ENCODE peak calls at places on chromosomes 1 and 21, in seven cellular contexts. M, B, Z, I, A, S and R are unnamed samples.

GRCh38 chr1:205018381-205018780 is 24.6 kb upstream of the CNTN2 start:
- DNase-seq in M (no peak), B (no peak), Z (no peak), I (no peak), A (no peak), S (no peak), R (no peak)

GRCh38 chr1:59077739-59078503 is 219.0 kb upstream of the FGGY start:
- DNase-seq in M (no peak), B (peak), Z (no peak), I (no peak), A (no peak), S (no peak), R (no peak)

GRCh38 chr21:35943752-35944151 is 116.6 kb downstream of the SETD4 start:
- DNase-seq in M (no peak), B (peak), Z (no peak), I (no peak), A (no peak), S (no peak), R (no peak)

GRCh38 chr1:162868972-162869371 is 8.0 kb upstream of the CCDC190 start:
- DNase-seq in M (no peak), B (no peak), Z (no peak), I (no peak), A (no peak), S (no peak), R (no peak)

GRCh38 chr1:19678931-19679453 is 14.3 kb downstream of the HTR6 start:
- DNase-seq in M (no peak), B (no peak), Z (no peak), I (no peak), A (no peak), S (no peak), R (no peak)

GRCh38 chr1:160779662-160780397 is 16.1 kb upstream of the LY9 start:
- DNase-seq in M (no peak), B (no peak), Z (no peak), I (no peak), A (no peak), S (no peak), R (no peak)

GRCh38 chr1:209825591-209826433 is 2.0 kb upstream of the UTP25 start:
- DNase-seq in M (no peak), B (no peak), Z (no peak), I (no peak), A (no peak), S (peak), R (no peak)

GRCh38 chr1:65958561-65959350 is 166.1 kb downstream of the PDE4B start:
- DNase-seq in M (no peak), B (peak), Z (no peak), I (no peak), A (no peak), S (peak), R (no peak)

GRCh38 chr1:185595835-185596667 is 138.1 kb upstream of the HMCN1 start:
- DNase-seq in M (peak), B (no peak), Z (no peak), I (peak), A (no peak), S (peak), R (no peak)

GRCh38 chr1:78604643-78605042 is 15.6 kb upstream of the IFI44L start:
- DNase-seq in M (no peak), B (no peak), Z (no peak), I (no peak), A (no peak), S (no peak), R (no peak)

GRCh38 chr1:197140123-197140522 is 6.3 kb downstream of the ASPM start:
- DNase-seq in M (no peak), B (no peak), Z (no peak), I (no peak), A (no peak), S (no peak), R (no peak)

GRCh38 chr1:211978596-211978995 is 56.8 kb downstream of the INTS7 start:
- DNase-seq in M (no peak), B (no peak), Z (no peak), I (no peak), A (no peak), S (no peak), R (no peak)

GRCh38 chr21:45208627-45208951 is 79.1 kb downstream of the POFUT2 start:
- DNase-seq in M (no peak), B (no peak), Z (no peak), I (no peak), A (no peak), S (no peak), R (no peak)

GRCh38 chr1:37741662-37742061 is 23.3 kb downstream of the EPHA10 start:
- DNase-seq in M (no peak), B (no peak), Z (no peak), I (no peak), A (no peak), S (no peak), R (no peak)

GRCh38 chr1:46248122-46248920 is 758 bp downstream of the RAD54L start:
- DNase-seq in M (no peak), B (peak), Z (peak), I (peak), A (no peak), S (peak), R (no peak)

GRCh38 chr1:98817830-98818229 is 156.3 kb downstream of the SNX7 start:
- DNase-seq in M (no peak), B (no peak), Z (no peak), I (no peak), A (no peak), S (no peak), R (no peak)

GRCh38 chr21:26710155-26710554 is 135.1 kb downstream of the ADAMTS1 start:
- DNase-seq in M (no peak), B (no peak), Z (no peak), I (no peak), A (no peak), S (no peak), R (no peak)

GRCh38 chr1:11967028-11967547 is 13.2 kb upstream of the MFN2 start:
- DNase-seq in M (no peak), B (peak), Z (no peak), I (peak), A (no peak), S (peak), R (no peak)

GRCh38 chr1:22228505-22228911 is 85.6 kb upstream of the WNT4 start:
- DNase-seq in M (no peak), B (no peak), Z (no peak), I (no peak), A (no peak), S (peak), R (no peak)

GRCh38 chr1:57770772-57771171 is 346.9 kb upstream of the DAB1 start:
- DNase-seq in M (no peak), B (no peak), Z (no peak), I (no peak), A (no peak), S (no peak), R (no peak)

GRCh38 chr1:205283270-205284147 is 38.0 kb downstream of the NUAK2 start:
- DNase-seq in M (no peak), B (no peak), Z (no peak), I (no peak), A (no peak), S (no peak), R (no peak)

GRCh38 chr1:163128282-163128681 is 59.1 kb downstream of the RGS4 start:
- DNase-seq in M (no peak), B (no peak), Z (no peak), I (no peak), A (no peak), S (no peak), R (no peak)

GRCh38 chr1:230458509-230458908 is 32.4 kb upstream of the PGBD5 start:
- DNase-seq in M (no peak), B (no peak), Z (no peak), I (no peak), A (no peak), S (peak), R (no peak)

GRCh38 chr21:31352841-31353240 is 8.8 kb upstream of the TIAM1 start:
- DNase-seq in M (no peak), B (no peak), Z (no peak), I (no peak), A (no peak), S (no peak), R (no peak)

GRCh38 chr1:110248746-110249145 is 38.6 kb downstream of the KCNC4 start:
- DNase-seq in M (no peak), B (no peak), Z (no peak), I (no peak), A (no peak), S (no peak), R (no peak)

GRCh38 chr21:26457817-26458216 is 115.3 kb downstream of the CYYR1 start:
- DNase-seq in M (no peak), B (no peak), Z (no peak), I (no peak), A (no peak), S (no peak), R (no peak)

GRCh38 chr1:244968431-244968830 is 104.1 kb upstream of the HNRNPU start:
- DNase-seq in M (no peak), B (no peak), Z (no peak), I (no peak), A (no peak), S (no peak), R (no peak)

GRCh38 chr1:39892611-39893595 is 8.8 kb downstream of the MYCL start:
- DNase-seq in M (no peak), B (peak), Z (no peak), I (no peak), A (no peak), S (peak), R (peak)

GRCh38 chr1:197890936-197891335 is 11.5 kb upstream of the C1orf53 start:
- DNase-seq in M (no peak), B (no peak), Z (no peak), I (no peak), A (no peak), S (no peak), R (no peak)

GRCh38 chr1:221411283-221411682 is 330.6 kb downstream of the DUSP10 start:
- DNase-seq in M (no peak), B (no peak), Z (no peak), I (no peak), A (no peak), S (no peak), R (no peak)

GRCh38 chr1:245428681-245429080 is 273.9 kb downstream of the KIF26B start:
- DNase-seq in M (no peak), B (no peak), Z (no peak), I (no peak), A (no peak), S (no peak), R (no peak)

GRCh38 chr21:17436626-17437111 is 76.2 kb upstream of the CXADR start:
- DNase-seq in M (no peak), B (peak), Z (no peak), I (no peak), A (no peak), S (no peak), R (no peak)

GRCh38 chr21:30620080-30620479 is 347 bp upstream of the KRTAP20-4 start:
- DNase-seq in M (no peak), B (no peak), Z (no peak), I (no peak), A (no peak), S (no peak), R (no peak)

GRCh38 chr1:85200870-85201339 is at the start of gene SYDE2:
- DNase-seq in M (no peak), B (peak), Z (peak), I (peak), A (no peak), S (peak), R (peak)

GRCh38 chr1:42259059-42259738 is 75.8 kb downstream of the FOXJ3 start:
- DNase-seq in M (no peak), B (no peak), Z (no peak), I (no peak), A (no peak), S (no peak), R (peak)

GRCh38 chr1:63679076-63679475 is 85.9 kb downstream of the PGM1 start:
- DNase-seq in M (no peak), B (no peak), Z (no peak), I (no peak), A (no peak), S (no peak), R (no peak)

GRCh38 chr1:168714012-168714411 is 15.0 kb downstream of the DPT start:
- DNase-seq in M (no peak), B (no peak), Z (no peak), I (no peak), A (no peak), S (no peak), R (no peak)